ENCODE peak calls at places on chromosomes 12 and 14, in five cellular contexts. One of them, this sample, is unnamed.

GRCh38 chr12:89939468-89940215 is 231.0 kb upstream of the ATP2B1 start:
- DNase-seq in amygdala: no peak
- DNase-seq in Right ventricle myocardium superior: no peak
- DNase-seq in SK-MEL-5: no peak
- DNase-seq in activated CD4-positive, alpha-beta T cell treated with anti-CD3 and anti-CD28 coated beads, Interleukin-2, amount 50 U/mL, for 1 hour: no peak
- DNase-seq in this sample: no peak

GRCh38 chr12:82174383-82174782 is 183.8 kb downstream of the CCDC59 start:
- DNase-seq in amygdala: no peak
- DNase-seq in SK-MEL-5: no peak
- DNase-seq in Right ventricle myocardium superior: no peak
- DNase-seq in activated CD4-positive, alpha-beta T cell treated with anti-CD3 and anti-CD28 coated beads, Interleukin-2, amount 50 U/mL, for 1 hour: no peak
- DNase-seq in this sample: no peak

GRCh38 chr12:62712561-62712960 is 222.4 kb downstream of the PPM1H start:
- DNase-seq in SK-MEL-5: no peak
- DNase-seq in amygdala: no peak
- DNase-seq in Right ventricle myocardium superior: no peak
- DNase-seq in activated CD4-positive, alpha-beta T cell treated with anti-CD3 and anti-CD28 coated beads, Interleukin-2, amount 50 U/mL, for 1 hour: no peak
- DNase-seq in this sample: no peak

GRCh38 chr12:96442906-96443305 is 42.7 kb upstream of the CDK17 start:
- DNase-seq in SK-MEL-5: peak; percentile 92
- DNase-seq in amygdala: no peak
- DNase-seq in Right ventricle myocardium superior: no peak
- DNase-seq in activated CD4-positive, alpha-beta T cell treated with anti-CD3 and anti-CD28 coated beads, Interleukin-2, amount 50 U/mL, for 1 hour: no peak
- DNase-seq in this sample: no peak

GRCh38 chr12:108833757-108834472 is 23.5 kb downstream of the SSH1 start:
- DNase-seq in Right ventricle myocardium superior: peak; percentile 87
- DNase-seq in amygdala: peak; percentile 50
- DNase-seq in SK-MEL-5: peak; percentile 86
- DNase-seq in activated CD4-positive, alpha-beta T cell treated with anti-CD3 and anti-CD28 coated beads, Interleukin-2, amount 50 U/mL, for 1 hour: no peak
- DNase-seq in this sample: no peak

GRCh38 chr12:111761706-111762105 is 5.0 kb upstream of the ALDH2 start:
- DNase-seq in SK-MEL-5: no peak
- DNase-seq in amygdala: no peak
- DNase-seq in activated CD4-positive, alpha-beta T cell treated with anti-CD3 and anti-CD28 coated beads, Interleukin-2, amount 50 U/mL, for 1 hour: no peak
- DNase-seq in Right ventricle myocardium superior: no peak
- DNase-seq in this sample: no peak

GRCh38 chr12:108831309-108831991 is 25.9 kb downstream of the SSH1 start:
- DNase-seq in amygdala: no peak
- DNase-seq in Right ventricle myocardium superior: no peak
- DNase-seq in activated CD4-positive, alpha-beta T cell treated with anti-CD3 and anti-CD28 coated beads, Interleukin-2, amount 50 U/mL, for 1 hour: no peak
- DNase-seq in SK-MEL-5: no peak
- DNase-seq in this sample: no peak

GRCh38 chr12:5442251-5443006 is 10.5 kb downstream of the NTF3 start:
- DNase-seq in SK-MEL-5: peak; percentile 72
- DNase-seq in amygdala: no peak
- DNase-seq in Right ventricle myocardium superior: no peak
- DNase-seq in activated CD4-positive, alpha-beta T cell treated with anti-CD3 and anti-CD28 coated beads, Interleukin-2, amount 50 U/mL, for 1 hour: no peak
- DNase-seq in this sample: no peak

GRCh38 chr14:99644723-99645544 is at the start of gene HHIPL1:
- DNase-seq in SK-MEL-5: no peak
- DNase-seq in Right ventricle myocardium superior: peak; percentile 62
- DNase-seq in amygdala: no peak
- DNase-seq in activated CD4-positive, alpha-beta T cell treated with anti-CD3 and anti-CD28 coated beads, Interleukin-2, amount 50 U/mL, for 1 hour: no peak
- DNase-seq in this sample: no peak

GRCh38 chr12:54294152-54294913 is 6.5 kb downstream of the NFE2 start:
- DNase-seq in SK-MEL-5: peak; percentile 77
- DNase-seq in Right ventricle myocardium superior: peak; percentile 69
- DNase-seq in activated CD4-positive, alpha-beta T cell treated with anti-CD3 and anti-CD28 coated beads, Interleukin-2, amount 50 U/mL, for 1 hour: peak; percentile 54
- DNase-seq in amygdala: peak; percentile 69
- DNase-seq in this sample: no peak

GRCh38 chr12:13197526-13198141 is 1.1 kb downstream of the EMP1 start:
- DNase-seq in activated CD4-positive, alpha-beta T cell treated with anti-CD3 and anti-CD28 coated beads, Interleukin-2, amount 50 U/mL, for 1 hour: no peak
- DNase-seq in amygdala: no peak
- DNase-seq in Right ventricle myocardium superior: peak; percentile 70
- DNase-seq in SK-MEL-5: no peak
- DNase-seq in this sample: no peak

GRCh38 chr14:100762901-100763300 is 36.2 kb downstream of the DLK1 start:
- DNase-seq in activated CD4-positive, alpha-beta T cell treated with anti-CD3 and anti-CD28 coated beads, Interleukin-2, amount 50 U/mL, for 1 hour: no peak
- DNase-seq in amygdala: no peak
- DNase-seq in Right ventricle myocardium superior: peak; percentile 10
- DNase-seq in SK-MEL-5: no peak
- DNase-seq in this sample: no peak

GRCh38 chr14:22039938-22040780 is 366.5 kb upstream of the OR4E1 start:
- DNase-seq in Right ventricle myocardium superior: no peak
- DNase-seq in amygdala: no peak
- DNase-seq in activated CD4-positive, alpha-beta T cell treated with anti-CD3 and anti-CD28 coated beads, Interleukin-2, amount 50 U/mL, for 1 hour: peak; percentile 39
- DNase-seq in SK-MEL-5: peak; percentile 70
- DNase-seq in this sample: no peak

GRCh38 chr14:25518347-25518746 is 468.4 kb upstream of the STXBP6 start:
- DNase-seq in activated CD4-positive, alpha-beta T cell treated with anti-CD3 and anti-CD28 coated beads, Interleukin-2, amount 50 U/mL, for 1 hour: no peak
- DNase-seq in amygdala: no peak
- DNase-seq in Right ventricle myocardium superior: no peak
- DNase-seq in SK-MEL-5: no peak
- DNase-seq in this sample: no peak

GRCh38 chr14:101134161-101134631 is 230.7 kb upstream of the RTL1 start:
- DNase-seq in amygdala: no peak
- DNase-seq in activated CD4-positive, alpha-beta T cell treated with anti-CD3 and anti-CD28 coated beads, Interleukin-2, amount 50 U/mL, for 1 hour: no peak
- DNase-seq in SK-MEL-5: no peak
- DNase-seq in Right ventricle myocardium superior: no peak
- DNase-seq in this sample: no peak

GRCh38 chr12:122835693-122836026 is 403 bp downstream of the HIP1R start:
- DNase-seq in Right ventricle myocardium superior: peak; percentile 49
- DNase-seq in SK-MEL-5: no peak
- DNase-seq in amygdala: no peak
- DNase-seq in activated CD4-positive, alpha-beta T cell treated with anti-CD3 and anti-CD28 coated beads, Interleukin-2, amount 50 U/mL, for 1 hour: no peak
- DNase-seq in this sample: no peak

This sample was measured in epithelial cell of proximal tubule.